ENCODE peak calls at places on chromosomes 7 and 10, in eight cellular contexts. A is HCT116, F is breast epithelium, B is upper lobe of left lung, L is suprapubic skin, O is sigmoid colon, J is H1, D is endothelial cell of umbilical vein. Q is an unnamed sample. For H3K4me1, the result is how much of the 10 kb centered on the place peaks cover.

GRCh38 chr7:132782777-132783633 is 206.7 kb upstream of the PLXNA4 start:
- DNase-seq in A (no peak), F (no peak), B (no peak), L (no peak), O (no peak), J (no peak), D (no peak), Q (no peak)

GRCh38 chr7:43781726-43782607 is 23.5 kb downstream of the BLVRA start:
- DNase-seq in A (no peak), F (no peak), B (no peak), L (no peak), O (peak), J (no peak), D (no peak), Q (no peak)

GRCh38 chr7:102860351-102860811 is 52.4 kb upstream of the LRRC17 start:
- DNase-seq in A (no peak), F (no peak), B (no peak), L (no peak), O (no peak), J (no peak), D (peak), Q (no peak)

GRCh38 chr7:157938211-157938610 is 601.4 kb downstream of the DNAJB6 start:
- DNase-seq in A (no peak), F (no peak), B (no peak), L (no peak), O (no peak), J (no peak), D (no peak), Q (no peak)

GRCh38 chr10:122852261-122852660 is 6.6 kb upstream of the CUZD1 start:
- DNase-seq in A (no peak), F (no peak), B (no peak), L (no peak), O (no peak), J (no peak), D (peak), Q (no peak)

GRCh38 chr10:50439806-50440205 is 183.9 kb downstream of the SGMS1 start:
- DNase-seq in A (no peak), F (no peak), B (no peak), L (no peak), O (no peak), J (no peak), D (no peak), Q (no peak)

GRCh38 chr7:96547371-96547811 is 162.3 kb downstream of the SEM1 start:
- DNase-seq in A (no peak), F (no peak), B (no peak), L (no peak), O (no peak), J (no peak), D (no peak), Q (no peak)

GRCh38 chr10:17811466-17811865 is 2.3 kb downstream of the MRC1 start:
- DNase-seq in A (no peak), F (no peak), B (no peak), L (no peak), O (no peak), J (no peak), D (no peak), Q (no peak)

DNA sequence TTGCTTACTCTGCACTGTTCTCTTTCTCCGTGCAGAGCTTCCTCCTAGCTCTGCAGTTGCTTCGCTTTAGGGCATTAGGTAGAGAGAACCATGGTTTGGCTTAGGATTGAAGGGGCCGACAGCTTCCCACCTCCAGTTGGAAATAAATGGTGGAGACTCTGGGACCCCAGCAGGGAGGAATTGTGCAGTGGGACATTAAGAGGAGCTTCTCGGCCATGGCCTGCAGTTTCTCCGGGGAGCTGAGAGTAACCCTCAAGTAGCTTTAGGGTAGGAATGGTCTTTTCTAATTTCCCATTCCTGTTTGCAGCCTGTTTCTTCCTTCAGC is 1.2 kb downstream of the SUFU start:
- DNase-seq in A (no peak), F (no peak), B (no peak), L (no peak), O (peak), J (no peak), D (no peak), Q (no peak)
- H3K4me1 ChIP-seq in A (under half), F (under half), B (half or more), L (half or more), O (under half), J (under half), D (under half), Q (under half)

DNA sequence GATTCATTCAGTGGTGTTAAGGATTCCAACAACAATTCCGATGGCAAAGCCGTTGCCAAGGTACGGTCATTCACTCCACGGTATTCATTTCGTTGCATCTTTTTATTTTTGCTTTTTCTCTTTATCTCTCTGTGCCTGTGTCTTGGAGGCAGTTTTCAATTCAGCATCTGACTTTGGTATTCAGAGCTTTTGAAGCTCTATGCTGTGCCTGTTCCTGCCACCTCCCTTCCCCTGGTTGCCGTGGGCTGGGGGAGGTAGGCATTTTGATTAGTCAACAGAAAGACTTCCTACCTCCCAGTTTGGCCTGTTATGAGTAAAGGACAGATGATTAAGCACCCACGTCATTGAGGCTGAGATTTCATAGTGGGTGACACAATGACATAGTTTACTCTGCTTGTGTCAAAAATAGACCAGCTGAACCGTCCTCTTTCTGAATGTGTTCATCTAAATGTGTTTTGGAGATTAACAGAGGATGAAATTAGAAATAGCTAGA is 149.5 kb downstream of the ARID5B start:
- DNase-seq in A (peak), F (peak), B (peak), L (peak), O (no peak), J (no peak), D (peak), Q (peak)
- TF ChIP-seq POLR2A in A (no peak), F (peak), B (peak), L (no peak), O (no peak), J (no peak), D (no peak), Q (peak)

GRCh38 chr10:95864906-95865813 is 42.6 kb upstream of the CC2D2B start:
- DNase-seq in A (peak), F (peak), B (peak), L (no peak), O (no peak), J (no peak), D (peak), Q (peak)
- TF ChIP-seq POLR2AphosphoS5 in A (no peak), F (no peak), B (no peak), L (no peak), O (no peak), J (no peak), D (no peak), Q (no peak)

GRCh38 chr7:17242504-17242903 is 55.9 kb upstream of the AHR start:
- DNase-seq in A (no peak), F (no peak), B (no peak), L (no peak), O (no peak), J (no peak), D (no peak), Q (no peak)

GRCh38 chr7:17244786-17245185 is 53.7 kb upstream of the AHR start:
- DNase-seq in A (no peak), F (no peak), B (no peak), L (no peak), O (no peak), J (no peak), D (no peak), Q (no peak)

GRCh38 chr7:17248527-17248926 is 49.9 kb upstream of the AHR start:
- DNase-seq in A (no peak), F (no peak), B (no peak), L (no peak), O (no peak), J (no peak), D (no peak), Q (no peak)

GRCh38 chr7:17247357-17247756 is 51.1 kb upstream of the AHR start:
- DNase-seq in A (no peak), F (no peak), B (no peak), L (no peak), O (no peak), J (no peak), D (no peak), Q (no peak)
- H3K4me1 ChIP-seq in A (under half), F (under half), B (under half), L (under half), O (under half), J (under half), D (under half), Q (under half)

GRCh38 chr7:26187380-26188290 is 12.9 kb downstream of the HNRNPA2B1 start:
- DNase-seq in A (no peak), F (no peak), B (no peak), L (no peak), O (no peak), J (no peak), D (no peak), Q (no peak)

GRCh38 chr7:26188291-26188999 is 12.1 kb downstream of the HNRNPA2B1 start:
- DNase-seq in A (no peak), F (no peak), B (no peak), L (no peak), O (no peak), J (no peak), D (no peak), Q (no peak)

GRCh38 chr7:26189697-26190096 is 10.8 kb downstream of the HNRNPA2B1 start:
- DNase-seq in A (no peak), F (no peak), B (no peak), L (no peak), O (no peak), J (no peak), D (no peak), Q (no peak)

GRCh38 chr7:26190417-26190869 is 10.1 kb downstream of the HNRNPA2B1 start:
- DNase-seq in A (no peak), F (no peak), B (no peak), L (no peak), O (no peak), J (no peak), D (no peak), Q (no peak)

GRCh38 chr7:26189000-26189539 is 11.5 kb downstream of the HNRNPA2B1 start:
- DNase-seq in A (no peak), F (no peak), B (no peak), L (no peak), O (no peak), J (no peak), D (no peak), Q (no peak)
- TF ChIP-seq POLR2A in A (no peak), F (no peak), B (no peak), L (no peak), O (no peak), J (peak), D (no peak), Q (no peak)

GRCh38 chr7:134963031-134963430 is 23.3 kb upstream of the AGBL3 start:
- DNase-seq in A (no peak), F (no peak), B (no peak), L (no peak), O (no peak), J (no peak), D (no peak), Q (no peak)
- TF ChIP-seq POLR2AphosphoS5 in A (no peak), F (no peak), B (no peak), L (no peak), O (no peak), J (no peak), D (no peak), Q (no peak)

GRCh38 chr10:22702348-22702747 is 12.0 kb downstream of the PIP4K2A start:
- DNase-seq in A (no peak), F (no peak), B (no peak), L (no peak), O (peak), J (no peak), D (no peak), Q (no peak)
- H3K4me1 ChIP-seq in A (under half), F (under half), B (under half), L (under half), O (half or more), J (under half), D (under half), Q (under half)

GRCh38 chr10:68599754-68600040 is 39.6 kb downstream of the TET1 start:
- DNase-seq in A (no peak), F (no peak), B (no peak), L (no peak), O (no peak), J (no peak), D (no peak), Q (no peak)

GRCh38 chr10:68601490-68602265 is 41.5 kb downstream of the TET1 start:
- DNase-seq in A (no peak), F (no peak), B (no peak), L (no peak), O (no peak), J (no peak), D (no peak), Q (no peak)

GRCh38 chr10:68598978-68599753 is 39.0 kb downstream of the TET1 start:
- DNase-seq in A (no peak), F (no peak), B (no peak), L (no peak), O (peak), J (peak), D (no peak), Q (peak)

GRCh38 chr10:68602434-68602833 is 42.3 kb downstream of the TET1 start:
- DNase-seq in A (no peak), F (no peak), B (no peak), L (no peak), O (no peak), J (no peak), D (no peak), Q (no peak)

GRCh38 chr10:68600041-68600778 is 40.1 kb downstream of the TET1 start:
- DNase-seq in A (peak), F (peak), B (peak), L (peak), O (peak), J (peak), D (peak), Q (peak)
- TF ChIP-seq POLR2A in A (peak), F (no peak), B (peak), L (no peak), O (no peak), J (peak), D (peak), Q (no peak)

GRCh38 chr10:61336831-61337230 is 116.3 kb downstream of the TMEM26 start:
- DNase-seq in A (no peak), F (no peak), B (no peak), L (no peak), O (no peak), J (no peak), D (no peak), Q (no peak)
- TF ChIP-seq POLR2AphosphoS5 in A (no peak), F (no peak), B (no peak), L (no peak), O (no peak), J (no peak), D (no peak), Q (no peak)

Q was measured in transverse colon.